ENCODE peak calls at places on chromosome 22, in five cellular contexts. W is RCC 7860, C is RWPE1, Q is T-helper 9 cell, R is cardiac fibroblast. G is an unnamed sample.

GRCh38 chr22:17786435-17787158 is 12.3 kb upstream of the BID start:
- DNase-seq in R (peak), Q (no peak), W (no peak), C (no peak), G (no peak)

GRCh38 chr22:43633631-43634030 is 178.5 kb downstream of the EFCAB6 start:
- DNase-seq in R (no peak), C (no peak), Q (no peak), W (no peak), G (no peak)

GRCh38 chr22:48857202-48857805 is 970.4 kb downstream of the BRD1 start:
- DNase-seq in C (no peak), Q (no peak), R (no peak), W (no peak), G (no peak)

GRCh38 chr22:48780597-48781277 is 1046.9 kb downstream of the BRD1 start:
- DNase-seq in R (no peak), W (no peak), Q (no peak), C (no peak), G (no peak)

GRCh38 chr22:49212466-49212865 is 615.2 kb downstream of the BRD1 start:
- DNase-seq in R (no peak), C (no peak), Q (no peak), W (no peak), G (no peak)

GRCh38 chr22:27844656-27845602 is 43.4 kb upstream of the MN1 start:
- DNase-seq in Q (no peak), R (no peak), W (no peak), C (no peak), G (no peak)

GRCh38 chr22:23072911-23073491 is 2.7 kb downstream of the GNAZ start:
- DNase-seq in W (no peak), C (no peak), Q (no peak), R (no peak), G (no peak)

GRCh38 chr22:32204211-32204855 is 540 bp downstream of the RFPL2 start:
- DNase-seq in R (no peak), Q (no peak), C (peak), W (no peak), G (no peak)

GRCh38 chr22:42939451-42939881 is 75.5 kb downstream of the PACSIN2 start:
- DNase-seq in C (no peak), Q (no peak), R (peak), W (no peak), G (no peak)

GRCh38 chr22:23969071-23969470 is 2.4 kb downstream of the DDTL start:
- DNase-seq in W (no peak), R (no peak), Q (no peak), C (no peak), G (no peak)

GRCh38 chr22:27133951-27134664 is 476.7 kb downstream of the MIAT start:
- DNase-seq in W (peak), C (peak), Q (no peak), R (peak), G (no peak)

GRCh38 chr22:35569916-35570315 is 29.3 kb downstream of the RASD2 start:
- DNase-seq in Q (no peak), R (no peak), C (no peak), W (no peak), G (no peak)

GRCh38 chr22:49210606-49211005 is 617.1 kb downstream of the BRD1 start:
- DNase-seq in C (no peak), R (no peak), W (no peak), Q (no peak), G (no peak)

GRCh38 chr22:31574015-31574670 is 77.8 kb downstream of the SFI1 start:
- DNase-seq in Q (no peak), C (no peak), W (no peak), R (peak), G (no peak)

GRCh38 chr22:46058591-46059519 is 81.9 kb upstream of the WNT7B start:
- DNase-seq in W (no peak), Q (no peak), R (peak), C (no peak), G (no peak)

GRCh38 chr22:45441158-45441557 is 27.7 kb downstream of the RIBC2 start:
- DNase-seq in R (peak), Q (no peak), W (peak), C (peak), G (peak)

G was measured in CD4-positive, alpha-beta T cell.